ENCODE peak calls at places on chromosomes 16 and 17, in six cellular contexts. One of them, this sample, is unnamed.

GRCh38 chr17:59893617-59894100 is 738 bp downstream of the RPS6KB1 start:
- DNase-seq in T1000: no peak
- DNase-seq in ELR: peak
- DNase-seq in stimulated activated CD4-positive, alpha-beta T cell treated with anti-CD3 and anti-CD28 coated beads, Interleukin-2, amount 100 ng/mL, for 48 hours: peak
- DNase-seq in stimulated activated CD8-positive, alpha-beta memory T cell treated with anti-CD3 and anti-CD28 coated beads, Interleukin-2, amount 100 ng/mL, for 1 hour: peak
- DNase-seq in cardiac fibroblast: peak
- DNase-seq in this sample: peak

GRCh38 chr16:83336630-83337029 is 471.1 kb upstream of the HSBP1 start:
- DNase-seq in T1000: no peak
- DNase-seq in ELR: peak
- DNase-seq in stimulated activated CD4-positive, alpha-beta T cell treated with anti-CD3 and anti-CD28 coated beads, Interleukin-2, amount 100 ng/mL, for 48 hours: no peak
- DNase-seq in stimulated activated CD8-positive, alpha-beta memory T cell treated with anti-CD3 and anti-CD28 coated beads, Interleukin-2, amount 100 ng/mL, for 1 hour: no peak
- DNase-seq in cardiac fibroblast: peak
- DNase-seq in this sample: no peak

GRCh38 chr16:87310610-87311009 is 6.6 kb downstream of the C16orf95 start:
- DNase-seq in T1000: no peak
- DNase-seq in ELR: no peak
- DNase-seq in stimulated activated CD4-positive, alpha-beta T cell treated with anti-CD3 and anti-CD28 coated beads, Interleukin-2, amount 100 ng/mL, for 48 hours: no peak
- DNase-seq in stimulated activated CD8-positive, alpha-beta memory T cell treated with anti-CD3 and anti-CD28 coated beads, Interleukin-2, amount 100 ng/mL, for 1 hour: no peak
- DNase-seq in cardiac fibroblast: no peak
- DNase-seq in this sample: no peak

GRCh38 chr17:63550816-63551639 is 751 bp downstream of the DCAF7 start:
- DNase-seq in T1000: no peak
- DNase-seq in ELR: peak
- DNase-seq in stimulated activated CD4-positive, alpha-beta T cell treated with anti-CD3 and anti-CD28 coated beads, Interleukin-2, amount 100 ng/mL, for 48 hours: peak
- DNase-seq in stimulated activated CD8-positive, alpha-beta memory T cell treated with anti-CD3 and anti-CD28 coated beads, Interleukin-2, amount 100 ng/mL, for 1 hour: no peak
- DNase-seq in cardiac fibroblast: peak
- DNase-seq in this sample: peak

GRCh38 chr17:63440127-63440769 is 5.9 kb downstream of the CYB561 start:
- DNase-seq in T1000: no peak
- DNase-seq in ELR: no peak
- DNase-seq in stimulated activated CD4-positive, alpha-beta T cell treated with anti-CD3 and anti-CD28 coated beads, Interleukin-2, amount 100 ng/mL, for 48 hours: no peak
- DNase-seq in stimulated activated CD8-positive, alpha-beta memory T cell treated with anti-CD3 and anti-CD28 coated beads, Interleukin-2, amount 100 ng/mL, for 1 hour: no peak
- DNase-seq in cardiac fibroblast: no peak
- DNase-seq in this sample: no peak

GRCh38 chr16:82769845-82770244 is 143.1 kb downstream of the CDH13 start:
- DNase-seq in T1000: no peak
- DNase-seq in ELR: no peak
- DNase-seq in stimulated activated CD4-positive, alpha-beta T cell treated with anti-CD3 and anti-CD28 coated beads, Interleukin-2, amount 100 ng/mL, for 48 hours: no peak
- DNase-seq in stimulated activated CD8-positive, alpha-beta memory T cell treated with anti-CD3 and anti-CD28 coated beads, Interleukin-2, amount 100 ng/mL, for 1 hour: no peak
- DNase-seq in cardiac fibroblast: no peak
- DNase-seq in this sample: no peak

GRCh38 chr16:28567292-28567691 is 13.6 kb downstream of the SGF29 start:
- DNase-seq in T1000: no peak
- DNase-seq in ELR: no peak
- DNase-seq in stimulated activated CD4-positive, alpha-beta T cell treated with anti-CD3 and anti-CD28 coated beads, Interleukin-2, amount 100 ng/mL, for 48 hours: no peak
- DNase-seq in stimulated activated CD8-positive, alpha-beta memory T cell treated with anti-CD3 and anti-CD28 coated beads, Interleukin-2, amount 100 ng/mL, for 1 hour: no peak
- DNase-seq in cardiac fibroblast: no peak
- DNase-seq in this sample: no peak

GRCh38 chr17:38507921-38508569 is 79.8 kb downstream of the ARHGAP23 start:
- DNase-seq in T1000: no peak
- DNase-seq in ELR: no peak
- DNase-seq in stimulated activated CD4-positive, alpha-beta T cell treated with anti-CD3 and anti-CD28 coated beads, Interleukin-2, amount 100 ng/mL, for 48 hours: no peak
- DNase-seq in stimulated activated CD8-positive, alpha-beta memory T cell treated with anti-CD3 and anti-CD28 coated beads, Interleukin-2, amount 100 ng/mL, for 1 hour: no peak
- DNase-seq in cardiac fibroblast: peak
- DNase-seq in this sample: no peak

GRCh38 chr17:50064253-50064991 is 8.5 kb downstream of the ITGA3 start:
- DNase-seq in T1000: peak
- DNase-seq in ELR: peak
- DNase-seq in stimulated activated CD4-positive, alpha-beta T cell treated with anti-CD3 and anti-CD28 coated beads, Interleukin-2, amount 100 ng/mL, for 48 hours: no peak
- DNase-seq in stimulated activated CD8-positive, alpha-beta memory T cell treated with anti-CD3 and anti-CD28 coated beads, Interleukin-2, amount 100 ng/mL, for 1 hour: no peak
- DNase-seq in cardiac fibroblast: peak
- DNase-seq in this sample: peak

This sample was measured in PC-3.